ENCODE peak calls at places on chromosome 21, in ten cellular contexts. U is heart left ventricle, J is fibroblast of lung, Z is endodermal cell, G is esophagus squamous epithelium, C is SJSA1, H is uterus, K is HepG2, W is neural progenitor cell, X is body of pancreas. E is an unnamed sample.

GRCh38 chr21:35195232-35195631 is 146.1 kb upstream of the RUNX1 start:
- DNase-seq in Z (no peak), W (no peak), G (no peak), J (no peak), H (no peak), C (no peak), X (no peak), U (no peak), K (no peak), E (no peak)

GRCh38 chr21:15514073-15514946 is 215.5 kb upstream of the USP25 start:
- DNase-seq in X (no peak), K (peak; percentile 94), G (no peak), W (no peak), C (no peak), J (no peak), Z (no peak), U (no peak), H (no peak), E (no peak)

GRCh38 chr21:16420086-16420724 is 690.4 kb downstream of the USP25 start:
- DNase-seq in Z (no peak), C (peak; percentile 64), J (peak; percentile 69), X (peak; percentile 66), U (peak; percentile 60), W (no peak), K (peak; percentile 9), G (no peak), H (peak; percentile 47), E (peak; percentile 65)

GRCh38 chr21:36155603-36156338 is 853 bp upstream of the DOP1B start:
- DNase-seq in G (peak; percentile 50), J (no peak), W (peak; percentile 6), Z (peak; percentile 68), C (no peak), H (peak; percentile 32), U (no peak), X (peak; percentile 81), K (no peak), E (no peak)

GRCh38 chr21:44724166-44724565 is 12.8 kb upstream of the TSPEAR start:
- DNase-seq in U (no peak), J (no peak), G (no peak), X (no peak), W (no peak), Z (no peak), C (no peak), H (no peak), K (no peak), E (no peak)

GRCh38 chr21:32861871-32862270 is 90.3 kb upstream of the PAXBP1 start:
- DNase-seq in H (no peak), W (no peak), U (no peak), Z (no peak), K (no peak), C (no peak), J (peak; percentile 73), X (no peak), G (no peak), E (no peak)

GRCh38 chr21:15224346-15225086 is 159.7 kb upstream of the NRIP1 start:
- DNase-seq in X (no peak), G (no peak), J (peak; percentile 95), K (no peak), H (no peak), C (no peak), U (no peak), W (no peak), Z (no peak), E (no peak)

GRCh38 chr21:45455321-45456013 is 50.5 kb downstream of the COL18A1 start:
- DNase-seq in X (peak; percentile 63), K (no peak), G (no peak), Z (no peak), J (peak; percentile 61), U (peak; percentile 52), C (peak; percentile 19), H (no peak), W (no peak), E (no peak)

GRCh38 chr21:18522181-18522771 is 118.7 kb upstream of the TMPRSS15 start:
- DNase-seq in C (no peak), G (no peak), H (no peak), X (no peak), K (no peak), J (peak; percentile 9), W (peak; percentile 16), Z (no peak), U (no peak), E (no peak)

GRCh38 chr21:16169810-16170209 is 440.0 kb downstream of the USP25 start:
- DNase-seq in W (no peak), G (no peak), C (no peak), K (no peak), X (no peak), J (no peak), U (no peak), Z (no peak), H (no peak), E (no peak)

GRCh38 chr21:32538147-32538792 is 47.1 kb downstream of the TCP10L start:
- DNase-seq in Z (no peak), G (no peak), X (no peak), C (no peak), K (no peak), U (no peak), H (no peak), W (no peak), J (no peak), E (no peak)

GRCh38 chr21:43634618-43635017 is 24.7 kb downstream of the HSF2BP start:
- DNase-seq in G (no peak), J (no peak), Z (no peak), C (no peak), K (no peak), X (no peak), W (no peak), U (no peak), H (no peak), E (no peak)

GRCh38 chr21:21003701-21004100 is 5.5 kb downstream of the NCAM2 start:
- DNase-seq in X (no peak), K (peak; percentile 29), C (no peak), H (no peak), J (peak; percentile 60), W (peak; percentile 56), Z (peak; percentile 60), G (no peak), U (no peak), E (no peak)

GRCh38 chr21:41924355-41924754 is 29.5 kb downstream of the C2CD2 start:
- DNase-seq in G (no peak), H (no peak), U (no peak), J (peak; percentile 45), K (no peak), W (no peak), C (no peak), X (no peak), Z (no peak), E (no peak)

GRCh38 chr21:41921089-41921819 is 32.6 kb downstream of the C2CD2 start:
- DNase-seq in C (no peak), Z (no peak), H (no peak), U (no peak), W (no peak), J (no peak), X (no peak), K (peak; percentile 16), G (no peak), E (no peak)

GRCh38 chr21:41926068-41926806 is 27.6 kb downstream of the C2CD2 start:
- DNase-seq in J (peak; percentile 78), K (peak; percentile 60), Z (peak; percentile 68), U (no peak), H (no peak), C (peak; percentile 78), X (peak; percentile 40), G (no peak), W (no peak), E (no peak)

GRCh38 chr21:41926807-41927171 is 27.0 kb downstream of the C2CD2 start:
- DNase-seq in Z (no peak), G (no peak), J (no peak), C (no peak), H (no peak), U (no peak), W (no peak), X (no peak), K (no peak), E (no peak)

DNA sequence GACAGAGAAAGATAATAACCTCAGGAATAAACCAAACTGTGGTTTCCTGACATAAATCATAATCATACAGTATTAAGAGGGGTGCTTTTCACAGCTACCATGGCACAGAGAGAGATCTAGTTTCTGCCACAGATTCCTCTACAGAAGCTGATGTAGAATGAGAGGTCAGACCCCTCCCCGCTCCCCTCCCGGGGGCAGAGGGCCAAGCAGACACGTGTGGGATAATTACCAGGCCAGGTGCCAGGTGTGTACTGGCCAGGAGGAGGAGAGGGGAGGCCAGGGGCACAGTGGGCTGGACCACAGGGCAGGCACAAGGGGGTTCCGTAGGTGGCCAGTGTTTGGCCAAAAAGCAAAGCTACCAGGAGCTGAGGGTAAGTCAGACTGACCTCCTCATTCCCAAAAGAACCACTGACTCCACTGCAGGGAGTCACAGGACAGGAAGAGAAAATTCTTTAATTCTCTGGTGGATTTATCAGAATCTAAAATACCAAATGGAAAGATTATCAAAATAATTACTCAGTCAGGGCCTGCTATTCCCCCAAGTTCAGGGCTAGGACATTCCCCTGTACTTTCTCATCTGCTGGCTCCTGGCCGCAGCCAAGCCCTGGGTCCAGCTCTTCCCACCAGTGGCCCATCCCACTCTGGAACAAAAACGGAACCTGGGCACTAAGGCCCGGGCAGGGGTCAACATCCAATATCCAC is 30.0 kb downstream of the C2CD2 start:
- DNase-seq in H (peak; percentile 36), C (no peak), U (peak; percentile 50), W (no peak), X (no peak), J (peak; percentile 48), Z (no peak), K (no peak), G (no peak), E (no peak)
- H3K4me3 ChIP-seq in H (no peak overlapping the region), C (no peak overlapping the region), U (no peak overlapping the region), W (no peak overlapping the region), X (no peak overlapping the region), J (peak overlapping the region; percentile 6), Z (no peak overlapping the region), K (no peak overlapping the region), G (no peak overlapping the region), E (peak overlapping the region; percentile 45)

GRCh38 chr21:22343721-22344120 is 1345.5 kb downstream of the NCAM2 start:
- DNase-seq in Z (no peak), H (no peak), J (no peak), W (no peak), K (no peak), G (no peak), X (no peak), U (no peak), C (no peak), E (no peak)
- H3K9me3 ChIP-seq in Z (peaks cover 5% of the 10 kb centered on the region), H (no peaks in the 10 kb centered on the region), J (no peaks in the 10 kb centered on the region), W (no peaks in the 10 kb centered on the region), K (peaks cover 100% of the 10 kb centered on the region), G (peaks cover 22% of the 10 kb centered on the region), X (no peaks in the 10 kb centered on the region), U (peaks cover 8% of the 10 kb centered on the region), C (peaks cover 1% of the 10 kb centered on the region), E (no peaks in the 10 kb centered on the region)

GRCh38 chr21:25571726-25572121 is 35.6 kb downstream of the MRPL39 start:
- DNase-seq in U (no peak), C (no peak), X (no peak), W (no peak), H (no peak), Z (no peak), J (no peak), K (no peak), G (no peak), E (no peak)
- H3K4me1 ChIP-seq in U (no peaks in the 10 kb centered on the region), C (peaks cover 35% of the 10 kb centered on the region), X (no peaks in the 10 kb centered on the region), W (peaks cover 9% of the 10 kb centered on the region), H (no peaks in the 10 kb centered on the region), Z (no peaks in the 10 kb centered on the region), J (peaks cover 2% of the 10 kb centered on the region), K (no peaks in the 10 kb centered on the region), G (no peaks in the 10 kb centered on the region), E (peaks cover 19% of the 10 kb centered on the region)

DNA sequence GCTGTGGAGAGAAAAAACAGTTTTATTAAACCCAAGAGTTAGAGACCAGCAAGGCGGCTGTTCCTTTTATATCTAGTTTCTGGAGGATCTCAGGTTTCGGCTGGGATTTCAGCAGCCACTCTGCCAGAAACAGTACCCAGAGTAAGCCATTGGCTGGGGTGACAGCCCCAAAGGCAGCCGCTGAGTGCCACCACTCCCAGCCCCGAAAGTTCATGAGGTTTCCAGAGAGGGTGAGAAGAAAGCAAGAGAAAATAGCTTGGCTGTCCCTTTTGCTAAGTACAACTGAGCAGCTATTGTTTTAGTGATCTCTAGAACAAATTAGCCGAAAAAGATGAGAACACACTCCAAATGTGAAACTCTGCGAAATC is 1.2 kb downstream of the SH3BGR start:
- DNase-seq in W (peak; percentile 19), C (no peak), X (no peak), K (no peak), Z (no peak), H (no peak), U (peak; percentile 35), J (no peak), G (no peak), E (no peak)
- H3K4me3 ChIP-seq in W (no peak overlapping the region), C (no peak overlapping the region), X (no peak overlapping the region), K (no peak overlapping the region), Z (peak overlapping the region; percentile 62), H (no peak overlapping the region), U (peak overlapping the region; percentile 32), J (no peak overlapping the region), G (no peak overlapping the region), E (peak overlapping the region; percentile 63)